ENCODE peak calls at places on chromosomes 12 and 14, in five cellular contexts. P is PC-3; S is suprapubic skin; G is activated CD4-positive, alpha-beta T cell treated with anti-CD3 and anti-CD28 coated beads, Interleukin-2, amount 50 U/mL, for 24 hours; I is tibial nerve. L is an unnamed sample.

GRCh38 chr14:104680056-104680805 is 9.2 kb upstream of the INF2 start:
- DNase-seq in I (no peak), S (no peak), P (peak; percentile 87), G (no peak), L (no peak)

GRCh38 chr12:49661191-49661590 is 37.8 kb downstream of the PRPF40B start:
- DNase-seq in G (no peak), I (no peak), S (no peak), P (no peak), L (no peak)

GRCh38 chr12:132071001-132071810 is 72.9 kb downstream of the DDX51 start:
- DNase-seq in P (no peak), G (no peak), I (no peak), S (no peak), L (no peak)

GRCh38 chr14:24403294-24404013 is 4.7 kb downstream of the NYNRIN start:
- DNase-seq in G (no peak), S (no peak), P (peak; percentile 21), I (no peak), L (no peak)

GRCh38 chr12:114625294-114625851 is 58.6 kb downstream of the TBX3 start:
- DNase-seq in I (no peak), G (no peak), P (peak; percentile 74), S (no peak), L (no peak)

GRCh38 chr14:67622675-67623074 is 3.0 kb downstream of the ARG2 start:
- DNase-seq in I (no peak), P (peak; percentile 79), G (no peak), S (no peak), L (no peak)

GRCh38 chr12:2198088-2198501 is 145.3 kb downstream of the CACNA1C start:
- DNase-seq in S (no peak), P (no peak), G (no peak), I (no peak), L (no peak)

GRCh38 chr14:99192823-99193222 is 79.2 kb downstream of the BCL11B start:
- DNase-seq in P (no peak), G (no peak), S (no peak), I (no peak), L (no peak)

GRCh38 chr14:95901014-95901413 is 24.4 kb downstream of the TUNAR start:
- DNase-seq in G (no peak), S (peak; percentile 24), I (no peak), P (no peak), L (no peak)